ENCODE peak calls at places on chromosome 13, in five cellular contexts. B is GM12865, X is astrocyte of the spinal cord, S is skeletal muscle cell, C is testis. L is an unnamed sample.

GRCh38 chr13:65677906-65678305 is 1552.2 kb downstream of the PCDH9 start:
- DNase-seq in B (no peak), X (no peak), S (peak; percentile 15), C (no peak), L (no peak)

GRCh38 chr13:21033224-21033855 is 28.0 kb downstream of the LATS2 start:
- DNase-seq in B (no peak), X (peak; percentile 62), S (peak; percentile 36), C (peak; percentile 52), L (peak; percentile 50)

GRCh38 chr13:72726721-72727416 is 560 bp downstream of the MZT1 start:
- DNase-seq in B (peak; percentile 60), X (peak; percentile 6), S (peak; percentile 1), C (peak; percentile 44), L (peak; percentile 71)

GRCh38 chr13:39779337-39780270 is 124.1 kb downstream of the COG6 start:
- DNase-seq in B (peak; percentile 51), X (peak; percentile 40), S (no peak), C (no peak), L (no peak)

GRCh38 chr13:47991859-47992258 is 9.2 kb downstream of the SUCLA2 start:
- DNase-seq in B (no peak), X (no peak), S (no peak), C (no peak), L (no peak)

GRCh38 chr13:62997038-62997619 is 1581.5 kb upstream of the PCDH20 start:
- DNase-seq in B (no peak), X (no peak), S (no peak), C (no peak), L (no peak)

GRCh38 chr13:44932171-44932849 is 57.0 kb downstream of the NUFIP1 start:
- DNase-seq in B (no peak), X (peak; percentile 43), S (no peak), C (no peak), L (no peak)

GRCh38 chr13:80338781-80339577 is 1.9 kb downstream of the SPRY2 start:
- DNase-seq in B (peak; percentile 40), X (peak; percentile 84), S (peak; percentile 73), C (peak; percentile 72), L (peak; percentile 70)

GRCh38 chr13:76976929-76977328 is 15.0 kb upstream of the CLN5 start:
- DNase-seq in B (no peak), X (no peak), S (no peak), C (no peak), L (no peak)

DNA sequence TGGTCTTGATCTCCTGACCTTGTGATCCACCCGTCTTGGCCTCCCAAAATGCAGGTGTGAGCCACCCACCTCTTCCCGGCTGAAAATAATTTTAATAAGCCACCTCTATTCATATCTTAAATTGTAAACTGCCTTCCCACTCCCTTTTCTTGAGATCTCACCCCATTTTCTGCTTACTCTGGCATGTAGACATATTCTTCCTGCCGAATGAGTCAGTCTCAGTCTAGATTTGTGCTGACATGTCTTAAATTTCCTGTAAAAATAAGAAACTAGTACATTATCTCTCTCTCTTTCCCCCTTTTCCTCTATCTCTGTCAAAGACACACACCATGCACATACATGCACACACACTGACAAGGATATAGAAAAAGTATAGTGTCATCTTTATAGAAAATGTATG is 60.9 kb downstream of the THSD1 start:
- DNase-seq in B (no peak), X (peak; percentile 61), S (peak; percentile 22), C (no peak), L (no peak)
- H3K4me3 ChIP-seq in B (no peak overlapping the region), X (no peak overlapping the region), S (no peak overlapping the region), C (peak overlapping the region; percentile 13), L (no peak overlapping the region)

GRCh38 chr13:49256841-49257240 is 9.1 kb downstream of the CDADC1 start:
- DNase-seq in B (no peak), X (peak; percentile 15), S (peak; percentile 73), C (no peak), L (no peak)

GRCh38 chr13:49253997-49254396 is 6.3 kb downstream of the CDADC1 start:
- DNase-seq in B (no peak), X (no peak), S (no peak), C (no peak), L (no peak)

GRCh38 chr13:49259586-49259985 is 11.9 kb downstream of the CDADC1 start:
- DNase-seq in B (no peak), X (no peak), S (no peak), C (peak; percentile 75), L (no peak)

GRCh38 chr13:49262634-49263033 is 14.9 kb downstream of the CDADC1 start:
- DNase-seq in B (no peak), X (no peak), S (no peak), C (no peak), L (no peak)

GRCh38 chr13:49258097-49258796 is 10.5 kb downstream of the CDADC1 start:
- DNase-seq in B (no peak), X (no peak), S (no peak), C (no peak), L (no peak)
- H3K4me3 ChIP-seq in B (peak overlapping the region; percentile 46), X (no peak overlapping the region), S (no peak overlapping the region), C (no peak overlapping the region), L (no peak overlapping the region)

GRCh38 chr13:100436099-100436498 is 152.5 kb downstream of the GGACT start:
- DNase-seq in B (no peak), X (no peak), S (no peak), C (peak; percentile 36), L (no peak)

GRCh38 chr13:100442095-100442832 is 146.3 kb downstream of the GGACT start:
- DNase-seq in B (no peak), X (no peak), S (no peak), C (peak; percentile 35), L (no peak)

GRCh38 chr13:100438059-100438788 is 150.4 kb downstream of the GGACT start:
- DNase-seq in B (no peak), X (no peak), S (no peak), C (no peak), L (no peak)

GRCh38 chr13:100440756-100441421 is 147.7 kb downstream of the GGACT start:
- DNase-seq in B (no peak), X (peak; percentile 65), S (no peak), C (no peak), L (no peak)

DNA sequence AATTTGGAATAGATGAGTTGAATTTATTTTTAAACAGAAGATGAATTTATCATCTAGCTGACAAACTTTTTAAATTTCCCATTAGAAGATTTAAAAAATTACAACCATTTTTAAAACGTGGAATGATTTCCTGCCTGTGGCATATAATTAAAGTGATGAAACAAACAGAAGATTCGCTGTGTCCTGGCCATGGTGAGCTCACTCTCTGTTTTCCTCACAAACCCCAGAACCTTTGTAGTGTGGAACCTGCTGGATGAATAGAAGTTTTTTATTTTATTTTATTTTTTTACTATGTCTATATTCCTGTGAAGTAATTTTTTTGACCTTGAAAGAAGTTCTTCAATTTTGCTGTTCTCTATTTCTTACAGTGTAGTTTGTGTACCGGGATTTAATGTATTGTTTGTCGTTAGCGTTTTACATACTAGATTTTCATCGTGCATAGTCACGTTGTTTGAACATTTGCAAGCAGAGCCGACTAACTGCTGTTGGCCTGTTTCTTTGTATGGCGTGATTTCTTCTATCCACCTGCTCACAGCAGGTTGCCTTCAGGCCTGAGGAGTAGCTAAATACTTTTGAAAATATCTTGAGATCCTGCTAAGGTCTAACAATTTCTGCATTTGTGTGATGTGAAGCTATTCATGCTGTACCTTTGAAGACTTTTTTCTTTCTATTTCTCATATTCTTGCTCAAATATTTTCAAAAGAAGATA is 149.2 kb downstream of the GGACT start:
- DNase-seq in B (no peak), X (no peak), S (no peak), C (no peak), L (no peak)
- H3K4me3 ChIP-seq in B (no peak overlapping the region), X (no peak overlapping the region), S (no peak overlapping the region), C (no peak overlapping the region), L (no peak overlapping the region)

GRCh38 chr13:23983671-23984070 is 86.4 kb upstream of the C1QTNF9B start:
- DNase-seq in B (no peak), X (no peak), S (no peak), C (no peak), L (no peak)

GRCh38 chr13:23980160-23980551 is 82.9 kb upstream of the C1QTNF9B start:
- DNase-seq in B (peak; percentile 88), X (peak; percentile 89), S (no peak), C (peak; percentile 92), L (peak; percentile 68)

GRCh38 chr13:23985060-23985459 is 87.8 kb upstream of the C1QTNF9B start:
- DNase-seq in B (no peak), X (no peak), S (no peak), C (no peak), L (no peak)

GRCh38 chr13:23984541-23984940 is 87.2 kb upstream of the C1QTNF9B start:
- DNase-seq in B (no peak), X (no peak), S (no peak), C (no peak), L (no peak)

GRCh38 chr13:23979361-23980159 is 82.3 kb upstream of the C1QTNF9B start:
- DNase-seq in B (peak; percentile 75), X (peak; percentile 96), S (no peak), C (peak; percentile 72), L (peak; percentile 89)
- H3K4me3 ChIP-seq in B (peak overlapping the region; percentile 56), X (peak overlapping the region; percentile 75), S (peak overlapping the region; percentile 69), C (peak overlapping the region; percentile 63), L (peak overlapping the region; percentile 48)

GRCh38 chr13:99959127-99959529 is 12.4 kb downstream of the ZIC5 start:
- DNase-seq in B (no peak), X (no peak), S (no peak), C (no peak), L (no peak)

GRCh38 chr13:99958402-99959126 is 13.0 kb downstream of the ZIC5 start:
- DNase-seq in B (no peak), X (no peak), S (no peak), C (no peak), L (no peak)

GRCh38 chr13:99960663-99961440 is 10.7 kb downstream of the ZIC5 start:
- DNase-seq in B (no peak), X (no peak), S (no peak), C (no peak), L (no peak)

GRCh38 chr13:99961634-99962033 is 9.9 kb downstream of the ZIC5 start:
- DNase-seq in B (no peak), X (no peak), S (no peak), C (no peak), L (no peak)

GRCh38 chr13:99959538-99960230 is 11.9 kb downstream of the ZIC5 start:
- DNase-seq in B (no peak), X (peak; percentile 58), S (no peak), C (no peak), L (no peak)
- H3K4me3 ChIP-seq in B (no peak overlapping the region), X (peak overlapping the region; percentile 48), S (peak overlapping the region; percentile 11), C (no peak overlapping the region), L (peak overlapping the region; percentile 46)

DNA sequence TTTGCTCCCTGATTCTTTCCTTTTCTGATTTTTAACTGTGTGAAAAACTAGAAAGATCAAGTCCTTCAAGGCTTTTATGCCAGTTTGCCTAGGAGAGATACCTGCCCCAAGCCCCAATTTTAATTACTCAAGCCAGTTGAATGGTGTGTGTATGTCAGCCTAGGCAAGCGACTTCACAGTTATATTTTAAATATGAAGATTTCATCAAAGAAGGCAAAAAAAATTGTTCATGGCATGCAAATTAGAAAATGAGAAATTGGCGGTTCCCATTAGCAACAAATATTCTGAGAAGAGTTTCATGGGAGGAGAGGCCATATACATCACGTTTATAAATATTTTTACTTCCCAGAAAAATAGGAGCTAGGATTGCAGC is 167.6 kb downstream of the SLC7A1 start:
- DNase-seq in B (no peak), X (no peak), S (no peak), C (no peak), L (no peak)
- H3K4me3 ChIP-seq in B (no peak overlapping the region), X (peak overlapping the region; percentile 29), S (peak overlapping the region; percentile 46), C (peak overlapping the region; percentile 32), L (peak overlapping the region; percentile 17)

GRCh38 chr13:46296920-46297319 is 85.2 kb downstream of the LRRC63 start:
- DNase-seq in B (no peak), X (peak; percentile 90), S (peak; percentile 98), C (no peak), L (peak; percentile 87)
- H3K4me3 ChIP-seq in B (no peak overlapping the region), X (no peak overlapping the region), S (no peak overlapping the region), C (no peak overlapping the region), L (no peak overlapping the region)

GRCh38 chr13:114134111-114134943 is 1.9 kb upstream of the RASA3 start:
- DNase-seq in B (peak; percentile 63), X (no peak), S (no peak), C (no peak), L (no peak)
- H3K4me3 ChIP-seq in B (no peak overlapping the region), X (no peak overlapping the region), S (no peak overlapping the region), C (no peak overlapping the region), L (no peak overlapping the region)

L was measured in MG63.